ENCODE peak calls at places on chromosomes 2 and 18, in eight cellular contexts. One of them, this sample, is unnamed.

GRCh38 chr2:128746356-128746755 is 427.7 kb upstream of the HS6ST1 start:
- DNase-seq in memory B cell: no peak
- DNase-seq in SJSA1: no peak
- DNase-seq in HEK293T: no peak
- DNase-seq in AG20443: no peak
- DNase-seq in stromal cell of bone marrow: no peak
- DNase-seq in GM20000: no peak
- DNase-seq in effector CD4-positive, alpha-beta T cell: no peak
- DNase-seq in this sample: peak

GRCh38 chr2:171813729-171814128 is 80.3 kb downstream of the SLC25A12 start:
- DNase-seq in memory B cell: no peak
- DNase-seq in SJSA1: no peak
- DNase-seq in HEK293T: no peak
- DNase-seq in AG20443: no peak
- DNase-seq in stromal cell of bone marrow: no peak
- DNase-seq in GM20000: no peak
- DNase-seq in effector CD4-positive, alpha-beta T cell: no peak
- DNase-seq in this sample: no peak

GRCh38 chr2:177265386-177265690 is 811 bp upstream of the NFE2L2 start:
- DNase-seq in memory B cell: no peak
- DNase-seq in SJSA1: no peak
- DNase-seq in HEK293T: no peak
- DNase-seq in AG20443: no peak
- DNase-seq in stromal cell of bone marrow: peak
- DNase-seq in GM20000: no peak
- DNase-seq in effector CD4-positive, alpha-beta T cell: no peak
- DNase-seq in this sample: peak

GRCh38 chr18:57058734-57059133 is 88.2 kb upstream of the BOD1L2 start:
- DNase-seq in memory B cell: no peak
- DNase-seq in SJSA1: no peak
- DNase-seq in HEK293T: no peak
- DNase-seq in AG20443: no peak
- DNase-seq in stromal cell of bone marrow: no peak
- DNase-seq in GM20000: no peak
- DNase-seq in effector CD4-positive, alpha-beta T cell: no peak
- DNase-seq in this sample: no peak

GRCh38 chr2:100367163-100367562 is 44.9 kb upstream of the LONRF2 start:
- DNase-seq in memory B cell: no peak
- DNase-seq in SJSA1: no peak
- DNase-seq in HEK293T: no peak
- DNase-seq in AG20443: no peak
- DNase-seq in stromal cell of bone marrow: no peak
- DNase-seq in GM20000: no peak
- DNase-seq in effector CD4-positive, alpha-beta T cell: no peak
- DNase-seq in this sample: no peak

GRCh38 chr18:697771-698170 is 14.7 kb downstream of the ENOSF1 start:
- DNase-seq in memory B cell: no peak
- DNase-seq in SJSA1: peak
- DNase-seq in HEK293T: no peak
- DNase-seq in AG20443: no peak
- DNase-seq in stromal cell of bone marrow: no peak
- DNase-seq in GM20000: no peak
- DNase-seq in effector CD4-positive, alpha-beta T cell: no peak
- DNase-seq in this sample: no peak

GRCh38 chr2:215500466-215500865 is 64.6 kb upstream of the FN1 start:
- DNase-seq in memory B cell: no peak
- DNase-seq in SJSA1: no peak
- DNase-seq in HEK293T: no peak
- DNase-seq in AG20443: no peak
- DNase-seq in stromal cell of bone marrow: no peak
- DNase-seq in GM20000: no peak
- DNase-seq in effector CD4-positive, alpha-beta T cell: no peak
- DNase-seq in this sample: no peak

GRCh38 chr18:59707306-59707705 is 10.1 kb upstream of the CCBE1 start:
- DNase-seq in memory B cell: no peak
- DNase-seq in SJSA1: no peak
- DNase-seq in HEK293T: no peak
- DNase-seq in AG20443: no peak
- DNase-seq in stromal cell of bone marrow: no peak
- DNase-seq in GM20000: no peak
- DNase-seq in effector CD4-positive, alpha-beta T cell: no peak
- DNase-seq in this sample: no peak

GRCh38 chr18:79392226-79392625 is 3.5 kb upstream of the NFATC1 start:
- DNase-seq in memory B cell: no peak
- DNase-seq in SJSA1: no peak
- DNase-seq in HEK293T: no peak
- DNase-seq in AG20443: no peak
- DNase-seq in stromal cell of bone marrow: no peak
- DNase-seq in GM20000: no peak
- DNase-seq in effector CD4-positive, alpha-beta T cell: no peak
- DNase-seq in this sample: no peak

GRCh38 chr2:222341328-222341727 is 42.5 kb upstream of the PAX3 start:
- DNase-seq in memory B cell: no peak
- DNase-seq in SJSA1: no peak
- DNase-seq in HEK293T: no peak
- DNase-seq in AG20443: no peak
- DNase-seq in stromal cell of bone marrow: no peak
- DNase-seq in GM20000: no peak
- DNase-seq in effector CD4-positive, alpha-beta T cell: no peak
- DNase-seq in this sample: no peak

GRCh38 chr2:237687666-237688065 is 60.3 kb downstream of the LRRFIP1 start:
- DNase-seq in memory B cell: peak
- DNase-seq in SJSA1: peak
- DNase-seq in HEK293T: no peak
- DNase-seq in AG20443: peak
- DNase-seq in stromal cell of bone marrow: peak
- DNase-seq in GM20000: peak
- DNase-seq in effector CD4-positive, alpha-beta T cell: peak
- DNase-seq in this sample: peak